ENCODE peak calls at places on chromosome X, in seven cellular contexts. One of them, this sample, is unnamed.

GRCh38 chrX:49064735-49065134 is 5.9 kb downstream of the CCDC120 start:
- DNase-seq in naive thymus-derived CD8-positive, alpha-beta T cell: no peak
- DNase-seq in activated gamma-delta T cell treated with Interleukin-2 at 50 U/mL for 16 hours: no peak
- DNase-seq in amygdala: no peak
- DNase-seq in NCI-H1092 treated with DMSO at 0.1 percent for 48 hours: no peak
- DNase-seq in Ammon's horn: no peak
- DNase-seq in bronchial epithelial cell: no peak
- DNase-seq in this sample: no peak

GRCh38 chrX:132592880-132593279 is 104.0 kb upstream of the MBNL3 start:
- DNase-seq in naive thymus-derived CD8-positive, alpha-beta T cell: no peak
- DNase-seq in activated gamma-delta T cell treated with Interleukin-2 at 50 U/mL for 16 hours: no peak
- DNase-seq in amygdala: no peak
- DNase-seq in NCI-H1092 treated with DMSO at 0.1 percent for 48 hours: peak; percentile 94
- DNase-seq in Ammon's horn: peak; percentile 18
- DNase-seq in bronchial epithelial cell: peak; percentile 1
- DNase-seq in this sample: no peak

GRCh38 chrX:139924069-139924695 is 8.7 kb downstream of the ATP11C start:
- DNase-seq in naive thymus-derived CD8-positive, alpha-beta T cell: no peak
- DNase-seq in activated gamma-delta T cell treated with Interleukin-2 at 50 U/mL for 16 hours: no peak
- DNase-seq in amygdala: no peak
- DNase-seq in NCI-H1092 treated with DMSO at 0.1 percent for 48 hours: no peak
- DNase-seq in Ammon's horn: no peak
- DNase-seq in bronchial epithelial cell: no peak
- DNase-seq in this sample: no peak

GRCh38 chrX:22406332-22406731 is 133.6 kb downstream of the CBLL2 start:
- DNase-seq in naive thymus-derived CD8-positive, alpha-beta T cell: no peak
- DNase-seq in activated gamma-delta T cell treated with Interleukin-2 at 50 U/mL for 16 hours: no peak
- DNase-seq in amygdala: no peak
- DNase-seq in NCI-H1092 treated with DMSO at 0.1 percent for 48 hours: no peak
- DNase-seq in Ammon's horn: no peak
- DNase-seq in bronchial epithelial cell: no peak
- DNase-seq in this sample: no peak

GRCh38 chrX:119887721-119888425 is 7.8 kb upstream of the AKAP14 start:
- DNase-seq in naive thymus-derived CD8-positive, alpha-beta T cell: peak; percentile 31
- DNase-seq in activated gamma-delta T cell treated with Interleukin-2 at 50 U/mL for 16 hours: peak; percentile 34
- DNase-seq in amygdala: no peak
- DNase-seq in NCI-H1092 treated with DMSO at 0.1 percent for 48 hours: peak; percentile 11
- DNase-seq in Ammon's horn: peak; percentile 40
- DNase-seq in bronchial epithelial cell: peak; percentile 23
- DNase-seq in this sample: peak; percentile 29

GRCh38 chrX:15405846-15406245 is 21.6 kb upstream of the VEGFD start:
- DNase-seq in naive thymus-derived CD8-positive, alpha-beta T cell: no peak
- DNase-seq in activated gamma-delta T cell treated with Interleukin-2 at 50 U/mL for 16 hours: no peak
- DNase-seq in amygdala: no peak
- DNase-seq in NCI-H1092 treated with DMSO at 0.1 percent for 48 hours: no peak
- DNase-seq in Ammon's horn: no peak
- DNase-seq in bronchial epithelial cell: no peak
- DNase-seq in this sample: no peak

GRCh38 chrX:63658920-63659319 is 126.1 kb downstream of the ARHGEF9 start:
- DNase-seq in naive thymus-derived CD8-positive, alpha-beta T cell: no peak
- DNase-seq in activated gamma-delta T cell treated with Interleukin-2 at 50 U/mL for 16 hours: no peak
- DNase-seq in amygdala: no peak
- DNase-seq in NCI-H1092 treated with DMSO at 0.1 percent for 48 hours: no peak
- DNase-seq in Ammon's horn: no peak
- DNase-seq in bronchial epithelial cell: no peak
- DNase-seq in this sample: peak; percentile 34

GRCh38 chrX:145910017-145910416 is 92.4 kb downstream of the SLITRK2 start:
- DNase-seq in naive thymus-derived CD8-positive, alpha-beta T cell: no peak
- DNase-seq in activated gamma-delta T cell treated with Interleukin-2 at 50 U/mL for 16 hours: no peak
- DNase-seq in amygdala: no peak
- DNase-seq in NCI-H1092 treated with DMSO at 0.1 percent for 48 hours: peak; percentile 21
- DNase-seq in Ammon's horn: peak; percentile 46
- DNase-seq in bronchial epithelial cell: no peak
- DNase-seq in this sample: no peak

GRCh38 chrX:72115380-72115779 is 16.3 kb downstream of the RTL5 start:
- DNase-seq in naive thymus-derived CD8-positive, alpha-beta T cell: no peak
- DNase-seq in activated gamma-delta T cell treated with Interleukin-2 at 50 U/mL for 16 hours: no peak
- DNase-seq in amygdala: no peak
- DNase-seq in NCI-H1092 treated with DMSO at 0.1 percent for 48 hours: no peak
- DNase-seq in Ammon's horn: no peak
- DNase-seq in bronchial epithelial cell: no peak
- DNase-seq in this sample: no peak

GRCh38 chrX:21840199-21840557 is 761 bp downstream of the MBTPS2 start:
- DNase-seq in naive thymus-derived CD8-positive, alpha-beta T cell: no peak
- DNase-seq in activated gamma-delta T cell treated with Interleukin-2 at 50 U/mL for 16 hours: no peak
- DNase-seq in amygdala: no peak
- DNase-seq in NCI-H1092 treated with DMSO at 0.1 percent for 48 hours: no peak
- DNase-seq in Ammon's horn: peak; percentile 2
- DNase-seq in bronchial epithelial cell: peak; percentile 1
- DNase-seq in this sample: no peak

GRCh38 chrX:38985375-38985774 is 184.1 kb downstream of the MID1IP1 start:
- DNase-seq in naive thymus-derived CD8-positive, alpha-beta T cell: no peak
- DNase-seq in activated gamma-delta T cell treated with Interleukin-2 at 50 U/mL for 16 hours: no peak
- DNase-seq in amygdala: no peak
- DNase-seq in NCI-H1092 treated with DMSO at 0.1 percent for 48 hours: peak; percentile 24
- DNase-seq in Ammon's horn: peak; percentile 4
- DNase-seq in bronchial epithelial cell: peak; percentile 34
- DNase-seq in this sample: no peak

GRCh38 chrX:108439434-108439883 is at the start of gene COL4A5:
- DNase-seq in naive thymus-derived CD8-positive, alpha-beta T cell: no peak
- DNase-seq in activated gamma-delta T cell treated with Interleukin-2 at 50 U/mL for 16 hours: no peak
- DNase-seq in amygdala: no peak
- DNase-seq in NCI-H1092 treated with DMSO at 0.1 percent for 48 hours: peak; percentile 78
- DNase-seq in Ammon's horn: peak; percentile 23
- DNase-seq in bronchial epithelial cell: peak; percentile 91
- DNase-seq in this sample: peak; percentile 61

GRCh38 chrX:7372843-7373525 is 225.0 kb upstream of the PUDP start:
- DNase-seq in naive thymus-derived CD8-positive, alpha-beta T cell: no peak
- DNase-seq in activated gamma-delta T cell treated with Interleukin-2 at 50 U/mL for 16 hours: no peak
- DNase-seq in amygdala: no peak
- DNase-seq in NCI-H1092 treated with DMSO at 0.1 percent for 48 hours: no peak
- DNase-seq in Ammon's horn: no peak
- DNase-seq in bronchial epithelial cell: peak; percentile 74
- DNase-seq in this sample: peak; percentile 47

GRCh38 chrX:71216446-71216845 is 6.6 kb upstream of the GJB1 start:
- DNase-seq in naive thymus-derived CD8-positive, alpha-beta T cell: no peak
- DNase-seq in activated gamma-delta T cell treated with Interleukin-2 at 50 U/mL for 16 hours: no peak
- DNase-seq in amygdala: no peak
- DNase-seq in NCI-H1092 treated with DMSO at 0.1 percent for 48 hours: peak; percentile 84
- DNase-seq in Ammon's horn: no peak
- DNase-seq in bronchial epithelial cell: no peak
- DNase-seq in this sample: peak; percentile 15

GRCh38 chrX:42615161-42615563 is 162.8 kb downstream of the PPP1R2C start:
- DNase-seq in naive thymus-derived CD8-positive, alpha-beta T cell: no peak
- DNase-seq in activated gamma-delta T cell treated with Interleukin-2 at 50 U/mL for 16 hours: peak; percentile 13
- DNase-seq in amygdala: no peak
- DNase-seq in NCI-H1092 treated with DMSO at 0.1 percent for 48 hours: no peak
- DNase-seq in Ammon's horn: no peak
- DNase-seq in bronchial epithelial cell: peak; percentile 4
- DNase-seq in this sample: no peak

GRCh38 chrX:85244411-85245210 is 820 bp downstream of the ZNF711 start:
- DNase-seq in naive thymus-derived CD8-positive, alpha-beta T cell: no peak
- DNase-seq in activated gamma-delta T cell treated with Interleukin-2 at 50 U/mL for 16 hours: no peak
- DNase-seq in amygdala: no peak
- DNase-seq in NCI-H1092 treated with DMSO at 0.1 percent for 48 hours: peak; percentile 55
- DNase-seq in Ammon's horn: peak; percentile 12
- DNase-seq in bronchial epithelial cell: no peak
- DNase-seq in this sample: peak; percentile 34

GRCh38 chrX:10043386-10043785 is 76.2 kb downstream of the CLDN34 start:
- DNase-seq in naive thymus-derived CD8-positive, alpha-beta T cell: no peak
- DNase-seq in activated gamma-delta T cell treated with Interleukin-2 at 50 U/mL for 16 hours: no peak
- DNase-seq in amygdala: no peak
- DNase-seq in NCI-H1092 treated with DMSO at 0.1 percent for 48 hours: no peak
- DNase-seq in Ammon's horn: no peak
- DNase-seq in bronchial epithelial cell: no peak
- DNase-seq in this sample: no peak

GRCh38 chrX:136589966-136590365 is 58.0 kb downstream of the VGLL1 start:
- DNase-seq in naive thymus-derived CD8-positive, alpha-beta T cell: no peak
- DNase-seq in activated gamma-delta T cell treated with Interleukin-2 at 50 U/mL for 16 hours: no peak
- DNase-seq in amygdala: no peak
- DNase-seq in NCI-H1092 treated with DMSO at 0.1 percent for 48 hours: no peak
- DNase-seq in Ammon's horn: no peak
- DNase-seq in bronchial epithelial cell: peak; percentile 67
- DNase-seq in this sample: no peak

GRCh38 chrX:108245462-108245861 is 153.9 kb downstream of the ATG4A start:
- DNase-seq in naive thymus-derived CD8-positive, alpha-beta T cell: no peak
- DNase-seq in activated gamma-delta T cell treated with Interleukin-2 at 50 U/mL for 16 hours: no peak
- DNase-seq in amygdala: no peak
- DNase-seq in NCI-H1092 treated with DMSO at 0.1 percent for 48 hours: no peak
- DNase-seq in Ammon's horn: no peak
- DNase-seq in bronchial epithelial cell: no peak
- DNase-seq in this sample: no peak

GRCh38 chrX:10177620-10178019 is 20.8 kb downstream of the CLCN4 start:
- DNase-seq in naive thymus-derived CD8-positive, alpha-beta T cell: no peak
- DNase-seq in activated gamma-delta T cell treated with Interleukin-2 at 50 U/mL for 16 hours: no peak
- DNase-seq in amygdala: no peak
- DNase-seq in NCI-H1092 treated with DMSO at 0.1 percent for 48 hours: peak; percentile 10
- DNase-seq in Ammon's horn: peak; percentile 35
- DNase-seq in bronchial epithelial cell: no peak
- DNase-seq in this sample: no peak

GRCh38 chrX:87516716-87517115 is 886 bp upstream of the KLHL4 start:
- DNase-seq in naive thymus-derived CD8-positive, alpha-beta T cell: no peak
- DNase-seq in activated gamma-delta T cell treated with Interleukin-2 at 50 U/mL for 16 hours: no peak
- DNase-seq in amygdala: no peak
- DNase-seq in NCI-H1092 treated with DMSO at 0.1 percent for 48 hours: no peak
- DNase-seq in Ammon's horn: no peak
- DNase-seq in bronchial epithelial cell: peak; percentile 72
- DNase-seq in this sample: peak; percentile 17

GRCh38 chrX:24662344-24662743 is 15.2 kb upstream of the PCYT1B start:
- DNase-seq in naive thymus-derived CD8-positive, alpha-beta T cell: no peak
- DNase-seq in activated gamma-delta T cell treated with Interleukin-2 at 50 U/mL for 16 hours: no peak
- DNase-seq in amygdala: no peak
- DNase-seq in NCI-H1092 treated with DMSO at 0.1 percent for 48 hours: no peak
- DNase-seq in Ammon's horn: no peak
- DNase-seq in bronchial epithelial cell: no peak
- DNase-seq in this sample: no peak

GRCh38 chrX:11406109-11406755 is 113.0 kb downstream of the AMELX start:
- DNase-seq in naive thymus-derived CD8-positive, alpha-beta T cell: no peak
- DNase-seq in activated gamma-delta T cell treated with Interleukin-2 at 50 U/mL for 16 hours: no peak
- DNase-seq in amygdala: no peak
- DNase-seq in NCI-H1092 treated with DMSO at 0.1 percent for 48 hours: no peak
- DNase-seq in Ammon's horn: no peak
- DNase-seq in bronchial epithelial cell: no peak
- DNase-seq in this sample: no peak

GRCh38 chrX:37666516-37666915 is 19.1 kb upstream of the XK start:
- DNase-seq in naive thymus-derived CD8-positive, alpha-beta T cell: no peak
- DNase-seq in activated gamma-delta T cell treated with Interleukin-2 at 50 U/mL for 16 hours: no peak
- DNase-seq in amygdala: no peak
- DNase-seq in NCI-H1092 treated with DMSO at 0.1 percent for 48 hours: no peak
- DNase-seq in Ammon's horn: no peak
- DNase-seq in bronchial epithelial cell: no peak
- DNase-seq in this sample: no peak

GRCh38 chrX:9596837-9597236 is 132.0 kb downstream of the TBL1X start:
- DNase-seq in naive thymus-derived CD8-positive, alpha-beta T cell: no peak
- DNase-seq in activated gamma-delta T cell treated with Interleukin-2 at 50 U/mL for 16 hours: no peak
- DNase-seq in amygdala: no peak
- DNase-seq in NCI-H1092 treated with DMSO at 0.1 percent for 48 hours: no peak
- DNase-seq in Ammon's horn: no peak
- DNase-seq in bronchial epithelial cell: no peak
- DNase-seq in this sample: no peak

GRCh38 chrX:30489323-30489722 is 88.2 kb downstream of the TASL start:
- DNase-seq in naive thymus-derived CD8-positive, alpha-beta T cell: no peak
- DNase-seq in activated gamma-delta T cell treated with Interleukin-2 at 50 U/mL for 16 hours: no peak
- DNase-seq in amygdala: no peak
- DNase-seq in NCI-H1092 treated with DMSO at 0.1 percent for 48 hours: peak; percentile 51
- DNase-seq in Ammon's horn: no peak
- DNase-seq in bronchial epithelial cell: no peak
- DNase-seq in this sample: no peak

GRCh38 chrX:20311505-20311904 is 44.8 kb upstream of the RPS6KA3 start:
- DNase-seq in naive thymus-derived CD8-positive, alpha-beta T cell: no peak
- DNase-seq in activated gamma-delta T cell treated with Interleukin-2 at 50 U/mL for 16 hours: no peak
- DNase-seq in amygdala: no peak
- DNase-seq in NCI-H1092 treated with DMSO at 0.1 percent for 48 hours: no peak
- DNase-seq in Ammon's horn: no peak
- DNase-seq in bronchial epithelial cell: no peak
- DNase-seq in this sample: no peak